ENCODE peak calls at places on chromosomes 4 and X, in nine cellular contexts. D is CD4-positive, alpha-beta T cell; O is PC-3; L is naive thymus-derived CD4-positive, alpha-beta T cell; U is stomach; G is AG04450; Z is aorta; N is neuronal stem cell; B is MM.1S. S is an unnamed sample.
A peak's percentile ranks its signal among the peaks of the same experiment; 100 is the strongest.

GRCh38 chr4:3481113-3481531 is 18.0 kb downstream of the DOK7 start:
- DNase-seq in U (no peak), Z (no peak), D (no peak), G (no peak), L (no peak), B (no peak), O (no peak), N (peak; percentile 70), S (no peak)

GRCh38 chr4:48604527-48604926 is 114.5 kb downstream of the ZAR1 start:
- DNase-seq in N (no peak), L (no peak), G (no peak), O (no peak), U (no peak), D (no peak), Z (no peak), B (no peak), S (no peak)

GRCh38 chr4:183783933-183784622 is 121.0 kb upstream of the STOX2 start:
- DNase-seq in O (peak; percentile 13), U (no peak), G (no peak), L (no peak), N (no peak), D (no peak), Z (no peak), B (no peak), S (no peak)

GRCh38 chrX:150476183-150476699 is 92.2 kb upstream of the MTM1 start:
- DNase-seq in O (no peak), Z (no peak), G (peak; percentile 16), D (no peak), N (no peak), U (no peak), L (no peak), B (no peak), S (no peak)

GRCh38 chrX:132217203-132218073 is 1.8 kb downstream of the RAP2C start:
- DNase-seq in U (peak; percentile 61), D (peak; percentile 70), Z (peak; percentile 82), L (peak; percentile 81), G (no peak), B (peak; percentile 69), N (peak; percentile 49), O (peak; percentile 81), S (peak; percentile 12)

GRCh38 chrX:2831471-2832228 is 2.9 kb downstream of the GYG2 start:
- DNase-seq in O (no peak), Z (no peak), N (no peak), L (no peak), B (no peak), D (no peak), G (no peak), U (no peak), S (no peak)

GRCh38 chr4:42519803-42520417 is 122.6 kb downstream of the SHISA3 start:
- DNase-seq in G (peak; percentile 7), U (peak; percentile 57), B (peak; percentile 63), O (peak; percentile 81), N (peak; percentile 51), D (no peak), Z (no peak), L (peak; percentile 44), S (no peak)

GRCh38 chr4:54784188-54784671 is 126.5 kb downstream of the KIT start:
- DNase-seq in Z (peak; percentile 91), B (no peak), N (no peak), G (peak; percentile 43), U (peak; percentile 51), O (no peak), L (no peak), D (no peak), S (peak; percentile 42)

GRCh38 chrX:14476169-14476568 is 53.2 kb upstream of the GLRA2 start:
- DNase-seq in N (no peak), O (no peak), Z (no peak), G (no peak), D (no peak), L (no peak), U (no peak), B (no peak), S (no peak)

GRCh38 chr4:121192500-121192899 is 28.4 kb upstream of the TNIP3 start:
- DNase-seq in N (peak; percentile 33), G (peak; percentile 15), D (no peak), U (no peak), B (peak; percentile 53), Z (no peak), L (peak; percentile 50), O (peak; percentile 51), S (no peak)

GRCh38 chrX:64204252-64204651 is 1.3 kb downstream of the AMER1 start:
- DNase-seq in Z (peak; percentile 81), O (no peak), U (peak; percentile 29), L (no peak), G (no peak), N (no peak), D (no peak), B (no peak), S (peak; percentile 20)

GRCh38 chr4:142516686-142517145 is 329.4 kb downstream of the INPP4B start:
- DNase-seq in U (no peak), Z (no peak), L (no peak), B (no peak), N (no peak), G (no peak), D (no peak), O (peak; percentile 76), S (no peak)

GRCh38 chr4:24130637-24131036 is 240.8 kb upstream of the PPARGC1A start:
- DNase-seq in Z (no peak), G (no peak), U (no peak), B (no peak), N (no peak), D (no peak), L (no peak), O (no peak), S (no peak)

GRCh38 chrX:31314921-31315320 is 243.1 kb upstream of the FTHL17 start:
- DNase-seq in O (no peak), N (no peak), L (no peak), B (no peak), D (no peak), Z (no peak), U (no peak), G (no peak), S (no peak)

GRCh38 chr4:135732448-135732847 is 1530.9 kb upstream of the PABPC4L start:
- DNase-seq in D (no peak), G (no peak), B (no peak), N (no peak), Z (no peak), L (no peak), U (no peak), O (no peak), S (no peak)

GRCh38 chrX:41721590-41721989 is 2.4 kb upstream of the GPR82 start:
- DNase-seq in U (no peak), B (no peak), G (no peak), O (no peak), Z (no peak), N (no peak), L (no peak), D (no peak), S (no peak)

GRCh38 chr4:101020956-101021355 is 326.4 kb downstream of the PPP3CA start:
- DNase-seq in Z (no peak), O (peak; percentile 69), N (no peak), G (peak; percentile 18), D (no peak), U (no peak), L (no peak), B (peak; percentile 34), S (no peak)

GRCh38 chrX:42495139-42495538 is 282.8 kb downstream of the PPP1R2C start:
- DNase-seq in U (no peak), O (no peak), G (no peak), B (no peak), N (no peak), L (no peak), D (no peak), Z (no peak), S (no peak)

GRCh38 chr4:48827622-48828021 is 3.3 kb upstream of the OCIAD1 start:
- DNase-seq in Z (no peak), U (no peak), N (no peak), B (no peak), L (no peak), G (no peak), O (no peak), D (no peak), S (no peak)

GRCh38 chr4:122156819-122157218 is 4.7 kb downstream of the BLTP1 start:
- DNase-seq in G (no peak), B (no peak), U (no peak), O (no peak), Z (no peak), L (no peak), N (no peak), D (no peak), S (no peak)

GRCh38 chr4:6892190-6892908 is 17.3 kb upstream of the TBC1D14 start:
- DNase-seq in U (peak; percentile 48), L (no peak), O (peak; percentile 39), D (no peak), B (no peak), G (no peak), Z (no peak), N (no peak), S (no peak)
- H3K27ac ChIP-seq in U (no peak overlapping the region), L (no peak overlapping the region), O (no peak overlapping the region), D (no peak overlapping the region), B (no peak overlapping the region), G (peak overlapping the region; percentile 96), Z (no peak overlapping the region), N (no peak overlapping the region), S (no peak overlapping the region)

DNA sequence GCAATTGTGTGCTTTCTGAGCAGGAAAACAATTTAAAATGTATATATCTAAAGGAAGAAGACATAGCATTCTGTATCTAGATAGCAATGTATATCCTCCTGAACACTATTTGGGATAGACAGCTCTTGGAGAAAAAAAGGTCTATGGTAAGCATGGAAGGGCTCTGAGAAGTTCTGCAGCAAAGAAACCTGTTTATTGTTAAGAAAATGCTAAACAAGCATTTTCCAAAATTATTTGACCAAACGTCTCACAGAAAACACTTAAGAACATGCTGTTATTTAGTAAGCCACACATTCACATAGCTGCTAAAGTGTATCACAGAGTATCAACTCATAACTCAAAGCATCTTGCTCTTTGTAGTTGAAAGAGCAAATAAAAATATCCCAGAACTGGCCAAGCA is 67.9 kb downstream of the SH3RF1 start:
- DNase-seq in L (no peak), N (no peak), O (no peak), U (no peak), G (no peak), D (no peak), Z (no peak), B (no peak), S (no peak)
- H3K27ac ChIP-seq in L (no peak overlapping the region), N (no peak overlapping the region), O (no peak overlapping the region), U (no peak overlapping the region), G (no peak overlapping the region), D (no peak overlapping the region), Z (no peak overlapping the region), B (no peak overlapping the region), S (no peak overlapping the region)

GRCh38 chr4:76096076-76096475 is 21.6 kb downstream of the ART3 start:
- DNase-seq in B (no peak), O (no peak), U (no peak), G (no peak), N (no peak), L (no peak), D (no peak), Z (no peak), S (no peak)
- H3K27ac ChIP-seq in B (no peak overlapping the region), O (no peak overlapping the region), U (no peak overlapping the region), G (no peak overlapping the region), N (no peak overlapping the region), L (no peak overlapping the region), D (no peak overlapping the region), Z (no peak overlapping the region), S (no peak overlapping the region)

DNA sequence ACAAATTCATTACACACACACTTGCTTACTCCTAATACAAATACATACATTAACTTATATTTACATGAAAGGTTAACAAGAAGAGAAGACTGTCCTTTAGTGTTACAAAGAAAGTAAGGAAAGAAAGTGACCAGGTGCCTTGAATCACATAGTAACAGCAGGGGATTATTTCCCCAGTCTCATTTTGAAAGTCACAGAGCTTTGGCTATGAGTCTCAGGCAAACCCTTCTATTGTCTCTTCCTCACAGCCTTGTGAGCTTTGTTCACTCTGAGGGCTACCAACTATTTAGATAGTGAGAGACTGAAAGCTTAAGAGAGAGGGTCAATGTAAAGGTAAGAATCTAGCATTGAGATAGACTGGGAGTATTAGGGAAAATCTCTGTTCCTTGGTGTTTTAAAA is 161.6 kb downstream of the NPNT start:
- DNase-seq in U (no peak), N (peak; percentile 18), O (no peak), D (no peak), L (no peak), B (no peak), Z (no peak), G (no peak), S (no peak)
- H3K27ac ChIP-seq in U (no peak overlapping the region), N (no peak overlapping the region), O (no peak overlapping the region), D (no peak overlapping the region), L (no peak overlapping the region), B (no peak overlapping the region), Z (no peak overlapping the region), G (no peak overlapping the region), S (no peak overlapping the region)

S was measured in substantia nigra.